ENCODE peak calls at places on chromosomes 16 and 17, in ten cellular contexts. M is WTC11; P is ascending aorta; R is BJ; K is breast epithelium; H is AG04450; J is GM23338; E is esophagus squamous epithelium; C is activated CD8-positive, alpha-beta T cell treated with anti-CD3 and anti-CD28 coated beads for 36 hours; I is neural progenitor cell. T is an unnamed sample.

GRCh38 chr16:30490210-30490609 is 17.7 kb downstream of the ITGAL start:
- DNase-seq in M (no peak), P (no peak), R (no peak), K (no peak), H (no peak), J (no peak), E (no peak), C (no peak), I (peak), T (no peak)

GRCh38 chr17:28363776-28364650 is 986 bp downstream of the SEBOX start:
- DNase-seq in M (no peak), P (no peak), R (no peak), K (no peak), H (no peak), J (no peak), E (no peak), C (no peak), I (no peak), T (no peak)

GRCh38 chr17:1460233-1460632 is 4.2 kb upstream of the CRK start:
- DNase-seq in M (no peak), P (peak), R (no peak), K (peak), H (no peak), J (no peak), E (no peak), C (peak), I (no peak), T (no peak)

GRCh38 chr16:81973737-81974136 is 37.5 kb downstream of the SDR42E1 start:
- DNase-seq in M (peak), P (no peak), R (no peak), K (no peak), H (no peak), J (peak), E (no peak), C (no peak), I (no peak), T (no peak)

GRCh38 chr17:66655861-66656260 is 179.1 kb upstream of the CACNG5 start:
- DNase-seq in M (no peak), P (no peak), R (no peak), K (no peak), H (no peak), J (no peak), E (no peak), C (peak), I (no peak), T (no peak)

GRCh38 chr17:81868674-81869220 is 2.4 kb downstream of the ARHGDIA start:
- DNase-seq in M (peak), P (peak), R (no peak), K (no peak), H (peak), J (peak), E (no peak), C (peak), I (peak), T (peak)

GRCh38 chr17:61462734-61463067 is 10.5 kb downstream of the TBX4 start:
- DNase-seq in M (no peak), P (no peak), R (no peak), K (no peak), H (no peak), J (no peak), E (no peak), C (no peak), I (no peak), T (no peak)

GRCh38 chr16:83023011-83023410 is 396.2 kb downstream of the CDH13 start:
- DNase-seq in M (no peak), P (no peak), R (no peak), K (no peak), H (no peak), J (no peak), E (no peak), C (no peak), I (no peak), T (no peak)

GRCh38 chr17:68595986-68596385 is 5.2 kb downstream of the FAM20A start:
- DNase-seq in M (no peak), P (no peak), R (no peak), K (no peak), H (no peak), J (no peak), E (no peak), C (no peak), I (no peak), T (no peak)

GRCh38 chr16:6558661-6559060 is 774.0 kb upstream of the RBFOX1 start:
- DNase-seq in M (no peak), P (no peak), R (no peak), K (no peak), H (no peak), J (peak), E (no peak), C (no peak), I (peak), T (no peak)

GRCh38 chr16:85025781-85026653 is 1.6 kb upstream of the KIAA0513 start:
- DNase-seq in M (no peak), P (no peak), R (no peak), K (no peak), H (no peak), J (no peak), E (no peak), C (no peak), I (no peak), T (no peak)

GRCh38 chr16:83066011-83066410 is 439.2 kb downstream of the CDH13 start:
- DNase-seq in M (no peak), P (no peak), R (no peak), K (no peak), H (no peak), J (no peak), E (no peak), C (no peak), I (no peak), T (no peak)

GRCh38 chr16:22023505-22023904 is 15.6 kb downstream of the MOSMO start:
- DNase-seq in M (no peak), P (no peak), R (no peak), K (no peak), H (no peak), J (peak), E (no peak), C (no peak), I (no peak), T (no peak)

GRCh38 chr17:39547713-39548478 is 59.8 kb downstream of the NEUROD2 start:
- DNase-seq in M (peak), P (peak), R (no peak), K (peak), H (no peak), J (peak), E (no peak), C (peak), I (peak), T (no peak)

GRCh38 chr17:7885357-7886226 is 3.0 kb upstream of the CHD3 start:
- DNase-seq in M (peak), P (peak), R (no peak), K (peak), H (no peak), J (peak), E (no peak), C (peak), I (peak), T (no peak)

GRCh38 chr16:2535644-2536021 is 2.2 kb upstream of the PDPK1 start:
- DNase-seq in M (no peak), P (peak), R (peak), K (no peak), H (peak), J (no peak), E (no peak), C (no peak), I (no peak), T (no peak)

GRCh38 chr17:28545787-28546415 is 6.5 kb downstream of the UNC119 start:
- DNase-seq in M (no peak), P (no peak), R (no peak), K (no peak), H (no peak), J (no peak), E (no peak), C (no peak), I (no peak), T (no peak)

GRCh38 chr16:57194512-57194911 is 8.4 kb downstream of the RSPRY1 start:
- DNase-seq in M (no peak), P (no peak), R (peak), K (no peak), H (peak), J (no peak), E (no peak), C (no peak), I (no peak), T (peak)

GRCh38 chr17:2634361-2634960 is 41.0 kb downstream of the PAFAH1B1 start:
- DNase-seq in M (no peak), P (no peak), R (no peak), K (no peak), H (no peak), J (peak), E (no peak), C (peak), I (no peak), T (peak)

GRCh38 chr16:57001026-57001669 is 11.8 kb downstream of the NLRC5 start:
- DNase-seq in M (no peak), P (no peak), R (no peak), K (no peak), H (no peak), J (no peak), E (no peak), C (no peak), I (no peak), T (no peak)

GRCh38 chr17:72591500-72592241 is 470.9 kb downstream of the SOX9 start:
- DNase-seq in M (peak), P (no peak), R (no peak), K (no peak), H (no peak), J (peak), E (no peak), C (peak), I (peak), T (no peak)

GRCh38 chr16:47732806-47733150 is 271.6 kb downstream of the PHKB start:
- DNase-seq in M (no peak), P (no peak), R (no peak), K (no peak), H (peak), J (peak), E (no peak), C (peak), I (no peak), T (peak)

GRCh38 chr16:56263711-56264608 is 72.7 kb downstream of the GNAO1 start:
- DNase-seq in M (no peak), P (no peak), R (no peak), K (no peak), H (no peak), J (no peak), E (no peak), C (no peak), I (no peak), T (no peak)

GRCh38 chr17:78110363-78111011 is 18.1 kb downstream of the TMC6 start:
- DNase-seq in M (no peak), P (no peak), R (no peak), K (no peak), H (no peak), J (no peak), E (no peak), C (no peak), I (no peak), T (no peak)

GRCh38 chr17:65754641-65755040 is 193.2 kb upstream of the AXIN2 start:
- DNase-seq in M (no peak), P (no peak), R (no peak), K (no peak), H (no peak), J (no peak), E (no peak), C (no peak), I (no peak), T (no peak)

GRCh38 chr17:77308768-77309726 is 168.3 kb downstream of the SEC14L1 start:
- DNase-seq in M (no peak), P (no peak), R (peak), K (no peak), H (no peak), J (no peak), E (no peak), C (no peak), I (no peak), T (no peak)

GRCh38 chr16:50774960-50775359 is 33.1 kb downstream of the CYLD start:
- DNase-seq in M (no peak), P (no peak), R (no peak), K (no peak), H (no peak), J (no peak), E (no peak), C (no peak), I (no peak), T (no peak)

GRCh38 chr17:68389041-68389440 is 68.3 kb downstream of the WIPI1 start:
- DNase-seq in M (no peak), P (no peak), R (no peak), K (no peak), H (no peak), J (no peak), E (no peak), C (no peak), I (no peak), T (no peak)

GRCh38 chr16:22213801-22214200 is 7.7 kb downstream of the EEF2K start:
- DNase-seq in M (no peak), P (no peak), R (no peak), K (no peak), H (no peak), J (no peak), E (no peak), C (no peak), I (no peak), T (no peak)

GRCh38 chr17:6752068-6752909 is 3.6 kb upstream of the XAF1 start:
- DNase-seq in M (no peak), P (peak), R (peak), K (no peak), H (peak), J (no peak), E (no peak), C (no peak), I (no peak), T (peak)

GRCh38 chr17:61457226-61457983 is 5.2 kb downstream of the TBX4 start:
- DNase-seq in M (peak), P (peak), R (no peak), K (no peak), H (no peak), J (peak), E (no peak), C (no peak), I (peak), T (no peak)

GRCh38 chr17:80790021-80790765 is 201.4 kb upstream of the CHMP6 start:
- DNase-seq in M (no peak), P (no peak), R (no peak), K (peak), H (no peak), J (no peak), E (no peak), C (peak), I (no peak), T (no peak)

GRCh38 chr17:37610971-37611370 is 1.8 kb upstream of the SYNRG start:
- DNase-seq in M (no peak), P (no peak), R (no peak), K (no peak), H (no peak), J (peak), E (no peak), C (no peak), I (peak), T (no peak)

GRCh38 chr17:59001158-59001814 is 105.4 kb downstream of the TRIM37 start:
- DNase-seq in M (no peak), P (peak), R (peak), K (no peak), H (no peak), J (peak), E (peak), C (peak), I (no peak), T (peak)

GRCh38 chr17:67891481-67892119 is 66.3 kb downstream of the BPTF start:
- DNase-seq in M (no peak), P (no peak), R (peak), K (no peak), H (peak), J (peak), E (no peak), C (no peak), I (peak), T (peak)

GRCh38 chr17:22090263-22090935 is 398.1 kb downstream of the KCNJ18 start:
- DNase-seq in M (no peak), P (no peak), R (no peak), K (no peak), H (no peak), J (no peak), E (no peak), C (no peak), I (no peak), T (no peak)

GRCh38 chr16:27745348-27745747 is 195.4 kb downstream of the KATNIP start:
- DNase-seq in M (no peak), P (no peak), R (no peak), K (no peak), H (no peak), J (no peak), E (no peak), C (no peak), I (no peak), T (no peak)

GRCh38 chr16:64459821-64460220 is 662.0 kb downstream of the CDH11 start:
- DNase-seq in M (no peak), P (no peak), R (no peak), K (no peak), H (no peak), J (no peak), E (no peak), C (no peak), I (no peak), T (no peak)

GRCh38 chr16:23296994-23297393 is 5.1 kb upstream of the SCNN1B start:
- DNase-seq in M (peak), P (no peak), R (no peak), K (no peak), H (no peak), J (peak), E (no peak), C (peak), I (peak), T (no peak)
- TF ChIP-seq CTCF in M (no peak), P (no peak), R (no peak), K (no peak), H (no peak), J (peak), E (no peak), C (peak), I (peak), T (peak)

DNA sequence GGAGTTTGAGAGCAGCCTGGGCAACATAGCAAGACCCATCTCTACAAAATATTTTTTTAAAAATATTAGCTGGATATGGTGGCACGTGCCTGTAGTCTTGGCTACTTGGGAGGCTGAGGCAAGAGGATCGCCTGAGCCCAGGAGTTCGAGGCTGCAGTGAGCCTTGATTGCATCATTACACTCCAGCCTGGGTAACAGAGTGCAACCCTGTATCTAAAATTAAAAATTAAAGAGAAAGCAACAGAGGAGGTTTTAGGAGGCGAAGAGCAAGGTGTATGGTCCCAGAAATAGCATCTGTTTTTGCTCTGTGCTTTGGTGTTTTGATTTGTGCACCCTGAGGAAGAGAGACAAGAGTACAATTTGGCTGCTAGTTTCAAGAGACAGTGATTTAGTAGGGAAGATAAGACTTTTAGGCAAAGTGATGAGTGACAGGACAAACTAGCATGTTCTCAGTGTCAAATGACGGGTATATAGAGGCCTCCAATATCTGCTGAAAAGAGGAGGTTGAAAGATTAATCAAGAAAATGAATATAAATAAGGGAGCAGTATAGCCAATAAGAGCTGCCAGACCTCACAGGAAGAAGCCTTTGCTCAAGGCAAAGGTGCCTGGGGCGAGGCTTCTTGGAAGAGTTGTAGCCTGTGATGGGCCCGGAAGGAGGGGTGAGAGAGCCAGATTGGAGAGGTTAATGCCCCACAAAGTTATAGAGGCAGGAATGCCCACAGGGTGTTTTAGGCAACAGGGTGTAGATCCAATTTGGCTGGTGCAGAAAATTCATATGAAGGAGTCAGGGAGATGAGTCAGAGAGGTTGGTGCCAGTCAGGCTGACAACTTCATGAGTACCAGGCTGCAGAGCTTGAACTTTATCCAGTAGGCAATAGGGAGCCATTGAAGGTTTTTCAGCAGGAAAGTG is 11.4 kb downstream of the HLF start:
- DNase-seq in M (no peak), P (peak), R (no peak), K (no peak), H (no peak), J (peak), E (no peak), C (no peak), I (no peak), T (no peak)
- TF ChIP-seq CTCF in M (no peak), P (no peak), R (no peak), K (no peak), H (no peak), J (no peak), E (no peak), C (no peak), I (no peak), T (no peak)

DNA sequence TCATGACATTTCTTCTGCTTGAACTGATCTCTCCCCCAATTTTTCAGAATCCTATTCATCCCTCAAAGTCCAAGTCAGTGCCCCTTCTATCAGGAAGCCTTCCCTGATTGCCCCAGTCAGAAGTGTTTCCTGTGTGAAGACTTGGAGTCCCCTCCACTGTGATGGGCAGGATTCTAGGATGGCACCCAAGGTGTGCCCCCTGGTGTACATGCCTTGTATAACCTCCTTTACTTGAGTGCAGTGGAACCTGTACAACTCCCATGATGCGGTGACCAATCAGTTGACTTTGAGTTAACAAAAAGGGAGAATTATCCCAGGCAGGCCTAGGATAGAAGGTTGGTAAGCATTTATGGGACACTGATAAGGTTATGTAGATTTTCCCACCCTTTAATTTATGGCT is 23.4 kb downstream of the MYH13 start:
- DNase-seq in M (peak), P (no peak), R (no peak), K (no peak), H (no peak), J (peak), E (no peak), C (peak), I (peak), T (no peak)
- TF ChIP-seq CTCF in M (peak), P (peak), R (no peak), K (no peak), H (no peak), J (peak), E (no peak), C (peak), I (peak), T (no peak)

GRCh38 chr16:8796469-8797363 is 723 bp downstream of the TMEM186 start:
- DNase-seq in M (no peak), P (no peak), R (no peak), K (no peak), H (no peak), J (no peak), E (no peak), C (no peak), I (no peak), T (no peak)

GRCh38 chr16:8797364-8798173 is at the start of the genes PMM2 and TMEM186:
- DNase-seq in M (peak), P (peak), R (peak), K (peak), H (peak), J (peak), E (peak), C (peak), I (peak), T (peak)

GRCh38 chr16:8798174-8798527 is 512 bp downstream of the PMM2 start:
- DNase-seq in M (no peak), P (no peak), R (no peak), K (no peak), H (no peak), J (no peak), E (no peak), C (peak), I (no peak), T (no peak)

GRCh38 chr16:8795818-8796217 is 1.6 kb downstream of the TMEM186 start:
- DNase-seq in M (no peak), P (no peak), R (no peak), K (no peak), H (no peak), J (no peak), E (no peak), C (no peak), I (no peak), T (no peak)

DNA sequence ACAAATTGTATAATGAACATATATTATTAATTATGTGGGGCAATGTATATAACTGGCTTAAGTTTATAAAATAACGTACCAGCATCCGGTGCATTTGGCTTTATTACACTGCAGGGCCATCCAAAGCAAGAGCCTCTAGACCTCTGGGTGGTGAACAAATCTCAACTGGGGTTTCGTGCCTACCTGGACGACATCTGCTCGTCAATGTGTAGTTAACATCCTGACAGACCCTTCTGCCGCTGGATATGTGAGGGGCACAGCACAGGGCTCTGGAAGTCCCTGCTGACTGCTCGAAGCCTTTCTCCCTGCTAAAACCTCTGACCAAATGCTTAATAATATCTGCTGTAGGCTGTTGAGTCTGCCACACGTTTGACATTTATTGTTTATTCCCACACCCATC is 2.3 kb downstream of the TMEM186 start:
- DNase-seq in M (no peak), P (no peak), R (no peak), K (no peak), H (no peak), J (no peak), E (no peak), C (no peak), I (no peak), T (no peak)
- TF ChIP-seq CTCF in M (no peak), P (no peak), R (no peak), K (no peak), H (no peak), J (no peak), E (no peak), C (no peak), I (no peak), T (no peak)

T was measured in kidney epithelial cell.